ENCODE peak calls at places on chromosomes 1 and 21, in ten cellular contexts. B, Z, K, Q, O, V, U, G, M and Y are unnamed samples.

GRCh38 chr1:242349636-242350035 is 174.9 kb downstream of the PLD5 start:
- DNase-seq in Q (no peak), B (no peak), K (no peak), Z (no peak), O (no peak), M (no peak), V (no peak), U (no peak), G (no peak), Y (no peak)

GRCh38 chr1:61184035-61184713 is 101.8 kb downstream of the NFIA start:
- DNase-seq in G (peak), K (peak), Z (peak), V (no peak), Q (peak), U (peak), B (no peak), O (peak), M (peak), Y (peak)

GRCh38 chr1:226636847-226637096 is 88.2 kb downstream of the STUM start:
- DNase-seq in G (no peak), M (no peak), K (no peak), V (no peak), U (no peak), O (no peak), Q (no peak), B (no peak), Z (no peak), Y (no peak)

GRCh38 chr1:28246427-28246832 is 10.5 kb downstream of the ATP5IF1 start:
- DNase-seq in U (no peak), K (no peak), Z (peak), V (peak), B (no peak), M (no peak), Q (peak), O (no peak), G (no peak), Y (peak)

GRCh38 chr1:95127380-95127779 is 10.2 kb downstream of the TLCD4 start:
- DNase-seq in O (no peak), Z (no peak), K (no peak), M (no peak), Q (no peak), G (no peak), B (no peak), V (no peak), U (no peak), Y (no peak)

GRCh38 chr1:44636711-44637589 is 37.3 kb downstream of the TMEM53 start:
- DNase-seq in O (no peak), Q (peak), M (no peak), G (peak), B (no peak), V (no peak), K (no peak), U (no peak), Z (peak), Y (no peak)

GRCh38 chr1:10781137-10781536 is 15.3 kb downstream of the CASZ1 start:
- DNase-seq in B (no peak), V (no peak), Q (no peak), U (no peak), K (no peak), M (no peak), O (peak), G (no peak), Z (no peak), Y (no peak)

GRCh38 chr1:87176090-87176489 is 152.6 kb upstream of the LMO4 start:
- DNase-seq in B (no peak), M (no peak), K (no peak), G (no peak), O (no peak), Q (no peak), U (no peak), Z (no peak), V (no peak), Y (no peak)

GRCh38 chr1:182602945-182603645 is 1.1 kb downstream of the RGS16 start:
- DNase-seq in K (no peak), M (no peak), O (no peak), V (no peak), B (no peak), Q (no peak), Z (no peak), U (no peak), G (no peak), Y (no peak)

GRCh38 chr1:16618719-16619118 is 5.4 kb upstream of the NBPF1 start:
- DNase-seq in O (peak), K (no peak), B (no peak), M (peak), V (no peak), Q (no peak), U (no peak), Z (no peak), G (no peak), Y (no peak)

GRCh38 chr21:25054689-25055088 is 552.6 kb downstream of the MRPL39 start:
- DNase-seq in G (no peak), B (no peak), O (no peak), Q (no peak), V (no peak), M (no peak), K (no peak), U (no peak), Z (no peak), Y (no peak)

GRCh38 chr1:155548706-155549105 is 13.9 kb downstream of the ASH1L start:
- DNase-seq in M (no peak), G (no peak), B (no peak), K (no peak), V (no peak), Q (no peak), U (no peak), O (no peak), Z (no peak), Y (no peak)

GRCh38 chr1:81044708-81045107 is 756.0 kb upstream of the ADGRL2 start:
- DNase-seq in O (no peak), K (peak), M (no peak), U (no peak), Z (peak), Q (peak), B (no peak), G (peak), V (no peak), Y (no peak)

GRCh38 chr1:30371888-30372791 is 351.2 kb downstream of the MATN1 start:
- DNase-seq in Z (no peak), M (no peak), U (no peak), G (no peak), B (no peak), O (no peak), K (no peak), V (no peak), Q (no peak), Y (no peak)

DNA sequence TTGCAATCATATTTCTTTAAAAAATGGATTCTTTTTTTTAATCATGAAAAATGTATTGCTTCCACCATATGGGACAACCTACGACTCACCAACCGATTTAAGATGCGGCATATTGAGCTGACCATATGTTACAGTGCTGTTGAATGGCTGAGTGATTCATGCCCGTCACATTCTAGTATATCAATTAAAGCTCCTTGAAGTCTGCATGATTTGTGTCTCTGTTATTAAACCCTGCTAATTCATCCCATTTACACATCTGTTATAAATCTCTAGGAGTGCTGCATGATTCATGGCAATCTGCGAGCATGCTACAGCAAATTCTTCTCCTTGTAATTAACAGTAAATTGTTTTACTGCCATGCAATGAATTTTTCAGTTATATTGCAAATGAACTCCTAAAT is 239.8 kb downstream of the USH2A start:
- DNase-seq in Q (no peak), G (peak), V (no peak), M (no peak), Z (no peak), U (no peak), B (no peak), O (no peak), K (no peak), Y (no peak)
- H3K4me3 ChIP-seq in Q (no peak), G (no peak), V (no peak), M (no peak), Z (no peak), U (no peak), B (no peak), O (no peak), K (no peak), Y (no peak)

GRCh38 chr1:228213917-228214808 is 6.3 kb downstream of the OBSCN start:
- DNase-seq in Q (no peak), V (no peak), G (no peak), O (no peak), K (no peak), U (no peak), Z (no peak), B (no peak), M (no peak), Y (no peak)
- H3K4me3 ChIP-seq in Q (peak), V (peak), G (peak), O (peak), K (peak), U (peak), Z (peak), B (no peak), M (no peak), Y (peak)

GRCh38 chr1:33410091-33410701 is 20.7 kb downstream of the PHC2 start:
- DNase-seq in V (no peak), B (no peak), U (peak), Z (peak), G (peak), K (no peak), Q (no peak), M (no peak), O (peak), Y (peak)
- H3K4me3 ChIP-seq in V (no peak), B (no peak), U (no peak), Z (peak), G (no peak), K (no peak), Q (no peak), M (no peak), O (no peak), Y (no peak)

DNA sequence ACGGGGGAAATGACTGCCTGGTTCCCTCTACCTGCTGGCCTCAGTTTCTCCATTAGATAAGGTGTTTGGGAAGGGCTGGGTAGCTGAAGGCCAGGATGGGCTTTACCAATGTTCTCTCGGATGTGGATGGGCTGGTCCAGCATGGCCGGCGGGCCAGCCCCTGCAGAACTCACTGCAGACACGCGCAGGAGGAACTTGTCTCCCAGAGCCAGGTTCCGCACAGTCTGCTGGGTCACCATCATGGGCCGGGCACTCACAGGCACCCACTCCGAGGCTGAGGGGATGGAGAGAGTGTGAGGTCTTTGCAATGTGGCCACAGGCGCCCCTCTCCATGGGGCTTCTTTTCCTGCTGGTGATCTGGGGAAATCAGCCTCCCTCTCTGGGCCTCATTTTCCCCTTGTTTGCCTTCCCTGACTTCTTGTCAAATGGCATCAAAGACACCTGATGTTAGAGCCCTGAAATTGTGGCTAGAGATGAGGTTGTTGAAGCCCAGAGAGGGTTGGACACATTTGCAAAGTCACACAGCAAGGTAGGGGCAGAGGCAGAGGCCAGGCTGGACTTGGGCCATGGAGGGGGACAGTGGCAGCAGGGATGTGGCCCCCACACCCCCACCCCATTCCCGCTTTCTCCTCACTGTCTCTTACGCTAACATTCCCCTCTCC is 1.2 kb downstream of the MYBPH start:
- DNase-seq in Z (no peak), B (no peak), V (no peak), M (no peak), K (no peak), U (no peak), O (no peak), G (no peak), Q (no peak), Y (no peak)
- H3K4me3 ChIP-seq in Z (no peak), B (no peak), V (no peak), M (no peak), K (no peak), U (no peak), O (no peak), G (no peak), Q (no peak), Y (no peak)

GRCh38 chr21:38809170-38809878 is 3.6 kb downstream of the ETS2 start:
- DNase-seq in Q (no peak), M (no peak), Z (no peak), K (no peak), G (no peak), V (no peak), B (no peak), O (no peak), U (no peak), Y (no peak)

GRCh38 chr21:38807987-38808386 is 2.3 kb downstream of the ETS2 start:
- DNase-seq in U (no peak), Z (no peak), Q (no peak), K (no peak), B (no peak), V (no peak), O (no peak), M (no peak), G (no peak), Y (peak)

GRCh38 chr21:38810826-38811164 is 5.1 kb downstream of the ETS2 start:
- DNase-seq in U (no peak), V (no peak), O (no peak), G (no peak), B (no peak), K (no peak), Z (no peak), M (no peak), Q (no peak), Y (no peak)

GRCh38 chr21:38811257-38811656 is 5.5 kb downstream of the ETS2 start:
- DNase-seq in O (no peak), Z (peak), U (no peak), M (no peak), Q (peak), G (peak), K (peak), B (no peak), V (no peak), Y (peak)

DNA sequence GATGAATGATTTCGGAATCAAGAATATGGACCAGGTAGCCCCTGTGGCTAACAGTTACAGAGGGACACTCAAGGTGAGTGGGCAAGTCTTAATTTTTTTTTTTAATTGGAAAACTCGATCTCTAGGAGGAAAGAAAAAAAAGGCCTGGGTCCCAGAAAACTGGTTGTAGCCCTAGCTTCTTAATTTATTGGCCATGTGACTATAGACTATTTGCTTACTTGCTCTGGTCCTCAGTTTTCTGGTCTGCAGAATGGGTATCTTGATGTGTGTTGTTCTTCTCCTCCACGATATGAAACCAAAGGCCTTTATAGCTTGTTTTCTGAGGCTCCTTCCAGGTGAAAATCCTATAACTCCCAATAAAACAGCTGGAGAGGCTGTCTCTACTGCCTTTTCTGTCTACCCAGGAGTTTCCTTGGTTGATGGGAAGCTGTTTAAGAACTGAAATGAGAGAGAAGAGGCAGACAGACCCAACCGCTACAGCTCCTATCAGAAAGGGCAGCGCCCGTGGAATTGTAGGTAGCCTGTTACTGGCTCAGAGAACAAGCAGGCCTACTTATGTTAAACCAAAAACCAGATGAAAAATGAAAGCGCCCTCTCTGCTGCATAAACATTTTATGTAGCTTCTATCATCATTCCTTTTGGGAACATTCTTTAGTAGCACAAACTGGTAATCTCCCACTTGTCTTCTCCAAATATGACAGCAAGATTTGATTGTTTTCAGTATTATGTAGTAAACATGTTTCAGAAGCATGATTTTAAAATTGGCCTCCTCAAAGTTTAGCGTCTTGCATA is 4.5 kb downstream of the ETS2 start:
- DNase-seq in U (no peak), M (no peak), O (no peak), K (no peak), Z (no peak), B (no peak), Q (no peak), V (no peak), G (no peak), Y (no peak)
- H3K4me3 ChIP-seq in U (peak), M (no peak), O (peak), K (no peak), Z (peak), B (peak), Q (no peak), V (no peak), G (peak), Y (no peak)

GRCh38 chr1:85836736-85837135 is 128.5 kb upstream of the ZNHIT6 start:
- DNase-seq in G (no peak), K (no peak), V (no peak), Q (no peak), B (no peak), O (no peak), M (no peak), Z (no peak), U (no peak), Y (no peak)

DNA sequence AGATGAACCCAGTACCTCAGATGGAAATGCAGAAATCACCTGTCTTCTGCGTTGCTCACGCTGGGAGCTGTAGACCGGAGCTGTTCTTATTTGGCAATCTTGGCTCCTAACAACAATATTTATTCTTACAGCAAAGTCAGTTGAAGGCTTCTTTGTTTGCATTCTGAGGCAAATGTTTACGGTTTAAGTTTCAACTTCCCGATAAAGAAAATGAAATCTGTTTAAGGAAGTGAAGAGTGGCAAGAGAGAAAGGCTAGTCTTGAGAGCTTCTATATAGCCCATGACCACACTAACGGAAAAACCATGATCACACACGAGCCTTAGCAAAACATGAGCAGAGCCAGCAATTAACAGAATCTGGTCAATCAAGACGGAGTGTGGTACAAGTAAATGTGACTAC is 122.6 kb upstream of the ZNHIT6 start:
- DNase-seq in U (no peak), Z (no peak), O (no peak), G (no peak), V (no peak), M (no peak), K (no peak), Q (no peak), B (no peak), Y (no peak)
- H3K4me3 ChIP-seq in U (no peak), Z (no peak), O (no peak), G (no peak), V (no peak), M (no peak), K (no peak), Q (no peak), B (no peak), Y (no peak)